ENCODE peak calls at places on chromosomes 12 and 14, in ten cellular contexts. D is endodermal cell; P is AML-193; R is stimulated activated CD4-positive, alpha-beta T cell treated with anti-CD3 and anti-CD28 coated beads, Interleukin-15, amount 100 ng/mL, for 48 hours; C is nephron progenitor cell; X is upper lobe of left lung; I is fibroblast of the conjunctiva; W is ureter; F is NCI-H2081; Z is NCI-H1417 treated with DMSO at 0.1 percent for 48 hours. V is an unnamed sample.
A peak's percentile ranks its signal among the peaks of the same experiment; 100 is the strongest.

GRCh38 chr12:100141998-100142850 is 450 bp downstream of the BLTP3B start:
- DNase-seq in C (peak; percentile 80), X (peak; percentile 53), I (peak; percentile 2), R (peak; percentile 18), Z (peak; percentile 22), P (peak; percentile 42), W (peak; percentile 54), F (peak; percentile 50), D (peak; percentile 89), V (peak; percentile 72)

GRCh38 chr14:57388072-57388471 is 2.3 kb upstream of the NAA30 start:
- DNase-seq in X (peak; percentile 51), Z (no peak), R (no peak), F (no peak), D (no peak), P (peak; percentile 78), C (no peak), W (no peak), I (no peak), V (no peak)

GRCh38 chr12:64522316-64522715 is 70.4 kb downstream of the TBK1 start:
- DNase-seq in P (no peak), W (no peak), I (peak; percentile 33), X (no peak), Z (peak; percentile 26), F (peak; percentile 20), R (no peak), D (peak; percentile 48), C (no peak), V (no peak)

GRCh38 chr14:24106672-24107271 is 7.8 kb upstream of the DCAF11 start:
- DNase-seq in I (no peak), C (no peak), P (no peak), R (no peak), X (no peak), Z (no peak), F (no peak), D (no peak), W (no peak), V (no peak)

GRCh38 chr12:65123435-65124063 is 2.4 kb upstream of the WIF1 start:
- DNase-seq in R (no peak), X (no peak), P (peak; percentile 86), C (peak; percentile 27), W (no peak), D (no peak), F (peak; percentile 58), I (peak; percentile 17), Z (peak; percentile 9), V (peak; percentile 67)

GRCh38 chr14:31229638-31230229 is 22.1 kb upstream of the HECTD1 start:
- DNase-seq in W (peak; percentile 79), D (peak; percentile 85), C (no peak), P (peak; percentile 97), R (no peak), Z (no peak), F (peak; percentile 75), X (peak; percentile 92), I (peak; percentile 99), V (peak; percentile 51)

GRCh38 chr14:100594625-100594951 is 7.4 kb upstream of the BEGAIN start:
- DNase-seq in P (no peak), Z (no peak), W (no peak), R (no peak), C (no peak), D (no peak), F (no peak), X (no peak), I (no peak), V (no peak)

GRCh38 chr12:9951026-9951652 is 19.0 kb upstream of the CLEC2A start:
- DNase-seq in X (no peak), W (no peak), D (no peak), R (no peak), I (no peak), P (peak; percentile 85), F (no peak), Z (no peak), C (no peak), V (no peak)

GRCh38 chr14:56294125-56294524 is 175.9 kb downstream of the PELI2 start:
- DNase-seq in W (no peak), X (no peak), Z (no peak), F (no peak), R (no peak), P (no peak), D (peak; percentile 56), I (no peak), C (no peak), V (peak; percentile 38)

GRCh38 chr12:64900540-64900939 is 76.1 kb downstream of the TBC1D30 start:
- DNase-seq in Z (no peak), D (no peak), X (no peak), F (no peak), I (peak; percentile 14), R (no peak), P (no peak), C (no peak), W (no peak), V (no peak)

GRCh38 chr14:33647385-33647786 is 303.5 kb downstream of the EGLN3 start:
- DNase-seq in X (no peak), Z (no peak), I (peak; percentile 90), C (no peak), P (no peak), R (no peak), F (no peak), W (no peak), D (no peak), V (no peak)

GRCh38 chr12:3885179-3886094 is 12.2 kb upstream of the PARP11 start:
- DNase-seq in C (peak; percentile 21), W (no peak), D (peak; percentile 66), P (peak; percentile 27), Z (no peak), X (no peak), I (peak; percentile 32), R (peak; percentile 22), F (peak; percentile 40), V (peak; percentile 75)

GRCh38 chr12:53173085-53173715 is 7.3 kb upstream of the ZNF740 start:
- DNase-seq in Z (no peak), X (no peak), W (no peak), P (no peak), F (no peak), R (no peak), D (peak; percentile 53), I (no peak), C (no peak), V (no peak)

GRCh38 chr12:3365416-3366385 is 125.3 kb upstream of the PRMT8 start:
- DNase-seq in I (no peak), Z (no peak), D (peak; percentile 88), P (no peak), R (no peak), X (no peak), W (no peak), C (peak; percentile 68), F (peak; percentile 64), V (peak; percentile 74)

GRCh38 chr14:92973265-92973797 is 50.4 kb downstream of the CHGA start:
- DNase-seq in R (peak; percentile 26), P (peak; percentile 13), C (peak; percentile 67), X (peak; percentile 67), F (peak; percentile 60), I (peak; percentile 68), Z (no peak), D (peak; percentile 97), W (peak; percentile 84), V (peak; percentile 89)

GRCh38 chr14:83660597-83660996 is 1869.3 kb upstream of the FLRT2 start:
- DNase-seq in F (no peak), P (no peak), I (no peak), X (no peak), R (no peak), W (no peak), Z (no peak), D (no peak), C (no peak), V (no peak)

GRCh38 chr12:1912580-1913376 is 5.7 kb downstream of the CACNA2D4 start:
- DNase-seq in F (no peak), P (no peak), C (no peak), I (no peak), X (no peak), Z (no peak), W (peak; percentile 35), D (peak; percentile 53), R (no peak), V (no peak)

GRCh38 chr14:68033533-68033932 is 214.0 kb downstream of the RAD51B start:
- DNase-seq in R (no peak), F (no peak), I (no peak), D (no peak), C (no peak), X (no peak), P (no peak), W (no peak), Z (no peak), V (no peak)

GRCh38 chr12:106131671-106132070 is 7.1 kb downstream of the NUAK1 start:
- DNase-seq in P (no peak), F (no peak), R (no peak), I (no peak), X (no peak), D (peak; percentile 75), C (no peak), W (no peak), Z (no peak), V (no peak)

GRCh38 chr14:56046999-56047398 is 71.2 kb upstream of the PELI2 start:
- DNase-seq in R (no peak), Z (no peak), D (no peak), I (no peak), F (no peak), X (no peak), W (no peak), C (no peak), P (no peak), V (no peak)

GRCh38 chr12:92698466-92698865 is 4.3 kb upstream of the PLEKHG7 start:
- DNase-seq in W (no peak), X (no peak), P (no peak), I (no peak), D (no peak), C (no peak), F (no peak), Z (no peak), R (no peak), V (no peak)

GRCh38 chr12:40263616-40264409 is 39.0 kb downstream of the LRRK2 start:
- DNase-seq in R (no peak), W (no peak), C (no peak), P (no peak), X (no peak), D (no peak), F (no peak), Z (no peak), I (peak; percentile 1), V (no peak)

GRCh38 chr14:95611293-95611880 is 74.8 kb upstream of the TCL1B start:
- DNase-seq in I (no peak), X (no peak), W (no peak), D (no peak), F (peak; percentile 6), C (no peak), P (no peak), R (no peak), Z (no peak), V (no peak)

GRCh38 chr14:33755358-33755757 is 195.5 kb downstream of the EGLN3 start:
- DNase-seq in W (no peak), C (no peak), D (no peak), X (no peak), R (no peak), P (no peak), F (no peak), Z (no peak), I (no peak), V (no peak)

GRCh38 chr14:68506645-68507405 is 286.0 kb downstream of the ZFP36L1 start:
- DNase-seq in I (no peak), Z (no peak), D (peak; percentile 16), X (peak; percentile 65), R (no peak), W (no peak), C (no peak), F (no peak), P (no peak), V (no peak)